ENCODE peak calls at places on chromosomes 16 and 17, in four cellular contexts. G is SIG-M5; U is EL; Y is stimulated activated CD4-positive, alpha-beta T cell treated with anti-CD3 and anti-CD28 coated beads, TNF-alpha, amount 100 ng/mL, for 1 hour. K is an unnamed sample.

GRCh38 chr17:80279895-80280294 is 19.2 kb downstream of the RNF213 start:
- DNase-seq in Y (no peak), G (no peak), U (peak; percentile 62), K (peak; percentile 90)

GRCh38 chr16:49181812-49182211 is 99.8 kb downstream of the CBLN1 start:
- DNase-seq in Y (no peak), G (no peak), U (no peak), K (no peak)

GRCh38 chr17:83103200-83103937 is 24.0 kb downstream of the METRNL start:
- DNase-seq in U (peak; percentile 70), Y (no peak), G (no peak), K (no peak)

GRCh38 chr17:43411820-43412529 is 13.2 kb downstream of the ARL4D start:
- DNase-seq in G (no peak), Y (no peak), U (no peak), K (no peak)

GRCh38 chr16:8644151-8644512 is 22.6 kb downstream of the METTL22 start:
- DNase-seq in Y (no peak), G (peak; percentile 34), U (no peak), K (no peak)

GRCh38 chr17:79413591-79413990 is 197.3 kb downstream of the RBFOX3 start:
- DNase-seq in Y (no peak), U (no peak), G (no peak), K (no peak)

GRCh38 chr17:35460354-35460851 is 11.8 kb upstream of the SLFN13 start:
- DNase-seq in G (no peak), Y (no peak), U (no peak), K (peak; percentile 14)

GRCh38 chr17:19705201-19705600 is 11.2 kb downstream of the SLC47A2 start:
- DNase-seq in Y (no peak), U (no peak), G (no peak), K (no peak)

GRCh38 chr17:50290074-50290702 is 15.9 kb downstream of the TMEM92 start:
- DNase-seq in U (peak; percentile 98), G (peak; percentile 95), Y (no peak), K (peak; percentile 94)

GRCh38 chr17:2406903-2407790 is 6.3 kb upstream of the MNT start:
- DNase-seq in G (no peak), Y (no peak), U (peak; percentile 98), K (peak; percentile 82)

GRCh38 chr16:84459941-84460405 is 44.5 kb downstream of the MEAK7 start:
- DNase-seq in U (no peak), Y (no peak), G (no peak), K (no peak)

GRCh38 chr16:15785386-15786059 is 71.3 kb downstream of the MYH11 start:
- DNase-seq in G (no peak), U (no peak), Y (no peak), K (no peak)

GRCh38 chr17:78383725-78384471 is 5.4 kb downstream of the PGS1 start:
- DNase-seq in G (no peak), U (peak; percentile 98), Y (no peak), K (peak; percentile 93)

GRCh38 chr16:3642397-3643094 is 11.9 kb upstream of the DNASE1 start:
- DNase-seq in U (peak; percentile 23), G (no peak), Y (no peak), K (peak; percentile 30)

GRCh38 chr16:3934491-3935185 is 54.1 kb upstream of the CREBBP start:
- DNase-seq in G (no peak), Y (no peak), U (no peak), K (no peak)

GRCh38 chr17:48502901-48503300 is 27.9 kb downstream of the HOXB1 start:
- DNase-seq in U (no peak), Y (no peak), G (no peak), K (no peak)

GRCh38 chr16:88528902-88529318 is 41.3 kb upstream of the ZC3H18 start:
- DNase-seq in U (no peak), G (no peak), Y (no peak), K (no peak)

GRCh38 chr17:31677681-31678080 is 181.4 kb downstream of the COPRS start:
- DNase-seq in G (no peak), Y (no peak), U (no peak), K (no peak)

GRCh38 chr17:7225711-7226331 is 6.1 kb downstream of the ACADVL start:
- DNase-seq in Y (no peak), G (no peak), U (no peak), K (no peak)

GRCh38 chr16:75764154-75764768 is 38.0 kb upstream of the CPHXL start:
- DNase-seq in U (peak; percentile 54), G (no peak), Y (peak; percentile 10), K (peak; percentile 73)

GRCh38 chr16:87945351-87946042 is 5.7 kb upstream of the BANP start:
- DNase-seq in U (peak; percentile 69), G (no peak), Y (no peak), K (peak; percentile 40)

GRCh38 chr17:3794890-3795757 is 5.9 kb downstream of the ITGAE start:
- DNase-seq in U (peak; percentile 54), G (no peak), Y (no peak), K (peak; percentile 44)

GRCh38 chr17:63276376-63276775 is 169.7 kb downstream of the CYB561 start:
- DNase-seq in U (no peak), Y (no peak), G (no peak), K (no peak)

GRCh38 chr17:15382866-15383265 is 41.5 kb upstream of the TEKT3 start:
- DNase-seq in G (no peak), U (no peak), Y (no peak), K (no peak)

GRCh38 chr17:63925615-63926014 is 6.5 kb downstream of the CD79B start:
- DNase-seq in U (no peak), G (no peak), Y (no peak), K (peak; percentile 4)

GRCh38 chr17:61150686-61151299 is 248.8 kb upstream of the TBX2 start:
- DNase-seq in G (no peak), Y (no peak), U (no peak), K (no peak)

GRCh38 chr17:78794399-78794798 is 12.3 kb upstream of the CYTH1 start:
- DNase-seq in Y (no peak), U (no peak), G (no peak), K (no peak)

GRCh38 chr17:45747907-45748306 is 36.2 kb upstream of the CRHR1 start:
- DNase-seq in Y (no peak), G (no peak), U (no peak), K (no peak)

GRCh38 chr16:16042076-16042475 is 92.7 kb downstream of the ABCC1 start:
- DNase-seq in G (no peak), U (peak; percentile 89), Y (no peak), K (peak; percentile 51)

GRCh38 chr17:40422990-40423611 is 5.4 kb upstream of the TOP2A start:
- DNase-seq in Y (no peak), G (no peak), U (no peak), K (no peak)

GRCh38 chr17:47288531-47289116 is 35.0 kb downstream of the ITGB3 start:
- DNase-seq in U (peak; percentile 48), Y (no peak), G (no peak), K (no peak)

GRCh38 chr16:53129281-53130192 is 74.7 kb downstream of the CHD9 start:
- DNase-seq in G (no peak), U (peak; percentile 17), Y (no peak), K (peak; percentile 21)

K was measured in AG20443.